ENCODE peak calls at places on chromosome 2, in eight cellular contexts. H is psoas muscle, P is GM12865, U is HCT116, E is left ventricle myocardium inferior, S is progenitor cell of endocrine pancreas, J is fibroblast of lung, D is PC-9. C is an unnamed sample.

GRCh38 chr2:164485541-164485940 is 135.7 kb downstream of the GRB14 start:
- DNase-seq in S (no peak), P (no peak), E (no peak), D (no peak), U (no peak), H (no peak), J (no peak), C (no peak)

GRCh38 chr2:79832540-79833234 is 319.8 kb downstream of the CTNNA2 start:
- DNase-seq in S (no peak), H (no peak), E (no peak), P (no peak), D (no peak), U (no peak), J (no peak), C (no peak)

GRCh38 chr2:75142081-75142480 is 57.2 kb downstream of the TACR1 start:
- DNase-seq in U (no peak), D (no peak), J (peak), E (no peak), P (no peak), H (no peak), S (no peak), C (no peak)

GRCh38 chr2:38742797-38743559 is 8.2 kb downstream of the SRSF7 start:
- DNase-seq in H (no peak), E (no peak), P (no peak), S (no peak), U (no peak), D (no peak), J (no peak), C (no peak)

GRCh38 chr2:23635666-23636340 is 250.8 kb downstream of the KLHL29 start:
- DNase-seq in E (no peak), U (no peak), J (no peak), D (no peak), S (no peak), P (no peak), H (no peak), C (no peak)

GRCh38 chr2:166384774-166385173 is 9.0 kb upstream of the SCN9A start:
- DNase-seq in H (no peak), J (peak), D (no peak), E (no peak), P (peak), U (no peak), S (no peak), C (no peak)

GRCh38 chr2:9420495-9420894 is 2.8 kb downstream of the ITGB1BP1 start:
- DNase-seq in S (no peak), E (no peak), J (no peak), D (no peak), H (no peak), U (no peak), P (no peak), C (no peak)

GRCh38 chr2:132581917-132582316 is 88.1 kb downstream of the LYPD1 start:
- DNase-seq in H (no peak), E (no peak), J (no peak), S (no peak), U (no peak), D (peak), P (no peak), C (no peak)

GRCh38 chr2:101736861-101737291 is 39.4 kb downstream of the MAP4K4 start:
- DNase-seq in H (no peak), J (peak), E (no peak), D (no peak), S (no peak), U (no peak), P (no peak), C (no peak)

GRCh38 chr2:114265256-114265655 is 177.2 kb upstream of the DPP10 start:
- DNase-seq in E (no peak), U (no peak), J (no peak), S (no peak), P (no peak), H (no peak), D (no peak), C (no peak)

GRCh38 chr2:195486987-195487644 is 169.9 kb upstream of the SLC39A10 start:
- DNase-seq in S (no peak), U (peak), P (peak), D (peak), J (peak), H (no peak), E (no peak), C (no peak)

GRCh38 chr2:198991431-198991830 is 466.3 kb downstream of the SATB2 start:
- DNase-seq in E (no peak), P (no peak), J (no peak), H (no peak), D (no peak), S (no peak), U (no peak), C (no peak)

GRCh38 chr2:224563537-224563936 is 21.6 kb downstream of the CUL3 start:
- DNase-seq in H (no peak), P (no peak), U (no peak), S (no peak), J (peak), D (no peak), E (no peak), C (no peak)

GRCh38 chr2:231709981-231710750 is 1.8 kb downstream of the PTMA start:
- DNase-seq in D (peak), P (peak), U (no peak), E (peak), S (peak), H (peak), J (peak), C (peak)

GRCh38 chr2:129935118-129935517 is 44.3 kb upstream of the RAB6C start:
- DNase-seq in S (no peak), E (no peak), D (no peak), H (no peak), P (no peak), J (no peak), U (no peak), C (no peak)

GRCh38 chr2:185633621-185634020 is 105.0 kb upstream of the FSIP2 start:
- DNase-seq in D (no peak), P (no peak), H (no peak), S (no peak), E (no peak), J (no peak), U (no peak), C (no peak)

GRCh38 chr2:10122500-10123280 is at the start of gene RRM2:
- DNase-seq in S (peak), P (peak), U (peak), H (peak), J (peak), E (peak), D (peak), C (peak)

GRCh38 chr2:43178602-43179542 is 47.5 kb downstream of the ZFP36L2 start:
- DNase-seq in P (no peak), U (peak), E (peak), J (peak), S (no peak), H (peak), D (peak), C (no peak)

GRCh38 chr2:160271166-160272086 is 71.4 kb upstream of the ITGB6 start:
- DNase-seq in D (no peak), U (no peak), H (no peak), J (peak), P (no peak), S (no peak), E (no peak), C (no peak)

GRCh38 chr2:219559156-219559915 is 12.0 kb downstream of the OBSL1 start:
- DNase-seq in U (no peak), D (no peak), E (no peak), H (no peak), J (no peak), P (no peak), S (no peak), C (no peak)

GRCh38 chr2:219037783-219038549 is 3.4 kb downstream of the CFAP65 start:
- DNase-seq in J (no peak), E (no peak), P (no peak), S (no peak), H (no peak), D (no peak), U (no peak), C (no peak)

GRCh38 chr2:112881217-112882000 is 29.6 kb upstream of the IL37 start:
- DNase-seq in H (no peak), U (peak), E (no peak), J (peak), P (peak), D (no peak), S (no peak), C (peak)

GRCh38 chr2:27118525-27119329 is at the start of gene CGREF1:
- DNase-seq in P (peak), E (no peak), U (no peak), J (no peak), S (no peak), H (no peak), D (no peak), C (no peak)

GRCh38 chr2:107936427-107937359 is 49.6 kb upstream of the SLC5A7 start:
- DNase-seq in J (no peak), D (peak), U (no peak), E (no peak), H (no peak), P (peak), S (no peak), C (no peak)

GRCh38 chr2:189506514-189506976 is 65.3 kb downstream of the WDR75 start:
- DNase-seq in S (no peak), J (no peak), D (peak), P (no peak), E (no peak), U (peak), H (no peak), C (no peak)

GRCh38 chr2:105287692-105288091 is 41.8 kb downstream of the TGFBRAP1 start:
- DNase-seq in P (peak), S (no peak), U (peak), D (peak), E (no peak), H (peak), J (peak), C (peak)

GRCh38 chr2:64781991-64782390 is 128.3 kb upstream of the SERTAD2 start:
- DNase-seq in J (no peak), H (no peak), E (no peak), S (no peak), D (no peak), P (no peak), U (no peak), C (no peak)

GRCh38 chr2:121211689-121212151 is 73.3 kb downstream of the TFCP2L1 start:
- DNase-seq in J (no peak), P (no peak), D (peak), S (no peak), E (no peak), U (no peak), H (no peak), C (no peak)

GRCh38 chr2:20371656-20372055 is 21.0 kb upstream of the PUM2 start:
- DNase-seq in H (no peak), S (no peak), J (no peak), D (no peak), U (no peak), E (no peak), P (peak), C (no peak)

GRCh38 chr2:106117882-106118684 is 76.0 kb downstream of the UXS1 start:
- DNase-seq in E (no peak), S (no peak), U (no peak), D (peak), P (no peak), H (no peak), J (no peak), C (no peak)

GRCh38 chr2:159219394-159219998 is 67.0 kb downstream of the WDSUB1 start:
- DNase-seq in E (no peak), D (no peak), U (no peak), H (no peak), S (no peak), J (no peak), P (no peak), C (no peak)

GRCh38 chr2:62596061-62596658 is 90.2 kb upstream of the TMEM17 start:
- DNase-seq in H (no peak), E (no peak), J (peak), P (no peak), D (no peak), S (no peak), U (no peak), C (no peak)

GRCh38 chr2:216113572-216113971 is 4.4 kb downstream of the XRCC5 start:
- DNase-seq in D (no peak), J (no peak), H (no peak), E (no peak), S (no peak), P (peak), U (no peak), C (peak)

GRCh38 chr2:16014802-16015201 is 74.5 kb downstream of the MYCN start:
- DNase-seq in H (no peak), J (no peak), S (no peak), U (no peak), D (no peak), E (no peak), P (no peak), C (no peak)

GRCh38 chr2:218887079-218887478 is 6.4 kb downstream of the WNT10A start:
- DNase-seq in P (no peak), J (no peak), H (no peak), S (no peak), D (no peak), U (no peak), E (no peak), C (no peak)

DNA sequence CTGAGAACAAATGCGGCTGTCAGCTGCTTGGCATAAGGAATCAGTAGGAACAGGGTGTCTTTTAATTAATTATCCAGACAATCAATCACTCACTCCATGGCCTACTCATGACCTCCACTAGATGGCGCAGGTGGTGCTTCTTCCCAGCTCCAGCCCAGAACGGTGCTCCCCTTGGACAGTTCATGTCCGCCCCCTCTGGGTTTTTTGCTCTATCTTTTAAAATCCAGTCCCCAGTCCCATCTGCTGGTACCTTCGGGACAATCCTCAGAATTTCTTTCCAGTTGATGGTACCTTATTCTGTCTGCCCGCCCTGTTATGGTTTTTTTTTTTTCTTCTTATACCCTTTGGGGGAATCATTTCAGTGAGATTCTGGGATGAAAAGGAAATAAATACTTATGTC is 99.8 kb downstream of the CACNB4 start:
- DNase-seq in D (peak), E (peak), U (peak), J (peak), H (peak), P (peak), S (peak), C (peak)
- TF ChIP-seq CTCF in D (peak), E (peak), U (peak), J (peak), H (peak), P (peak), S (peak), C (peak)

DNA sequence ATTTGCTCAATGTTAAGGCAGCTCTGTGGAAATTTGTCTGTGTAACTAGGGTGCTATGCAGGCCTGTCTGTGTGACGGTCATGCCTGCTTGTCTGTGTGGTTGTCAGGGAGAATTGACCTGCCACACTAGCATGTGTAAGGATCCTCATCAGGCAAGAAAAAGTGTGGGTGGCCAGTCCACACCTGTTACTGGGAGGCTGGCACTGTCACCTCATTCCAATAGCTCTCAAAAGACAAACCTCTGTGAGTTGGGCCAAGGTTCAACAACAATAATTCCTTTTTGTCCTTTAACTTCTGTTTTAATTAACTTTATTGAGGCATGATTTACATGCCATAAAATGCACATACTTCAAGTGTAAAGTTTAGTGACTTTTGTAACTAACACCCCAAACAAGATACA is 4.2 kb upstream of the MARCO start:
- DNase-seq in J (no peak), U (no peak), D (no peak), S (no peak), H (no peak), E (no peak), P (no peak), C (no peak)
- TF ChIP-seq CTCF in J (no peak), U (no peak), D (no peak), S (no peak), H (no peak), E (no peak), P (no peak), C (no peak)

GRCh38 chr2:33599175-33599942 is at the start of gene FAM98A:
- DNase-seq in U (peak), J (peak), E (peak), D (peak), H (peak), S (peak), P (peak), C (peak)
- TF ChIP-seq CTCF in U (no peak), J (peak), E (peak), D (no peak), H (peak), S (peak), P (peak), C (no peak)

GRCh38 chr2:172931256-172931894 is 144.3 kb upstream of the MAP3K20 start:
- DNase-seq in E (no peak), S (no peak), J (peak), P (no peak), H (no peak), D (peak), U (no peak), C (no peak)

GRCh38 chr2:172928754-172929153 is 146.9 kb upstream of the MAP3K20 start:
- DNase-seq in P (no peak), J (peak), U (no peak), E (no peak), D (no peak), S (no peak), H (no peak), C (no peak)

GRCh38 chr2:172930871-172931255 is 144.8 kb upstream of the MAP3K20 start:
- DNase-seq in J (no peak), U (no peak), S (no peak), E (no peak), H (no peak), D (no peak), P (no peak), C (no peak)

GRCh38 chr2:172929644-172930043 is 146.0 kb upstream of the MAP3K20 start:
- DNase-seq in D (no peak), J (no peak), H (no peak), E (no peak), U (no peak), S (no peak), P (no peak), C (no peak)

GRCh38 chr2:172931923-172932520 is 143.6 kb upstream of the MAP3K20 start:
- DNase-seq in D (peak), E (peak), S (peak), J (peak), H (peak), U (peak), P (peak), C (peak)
- TF ChIP-seq CTCF in D (peak), E (peak), S (peak), J (peak), H (peak), U (peak), P (peak), C (peak)

DNA sequence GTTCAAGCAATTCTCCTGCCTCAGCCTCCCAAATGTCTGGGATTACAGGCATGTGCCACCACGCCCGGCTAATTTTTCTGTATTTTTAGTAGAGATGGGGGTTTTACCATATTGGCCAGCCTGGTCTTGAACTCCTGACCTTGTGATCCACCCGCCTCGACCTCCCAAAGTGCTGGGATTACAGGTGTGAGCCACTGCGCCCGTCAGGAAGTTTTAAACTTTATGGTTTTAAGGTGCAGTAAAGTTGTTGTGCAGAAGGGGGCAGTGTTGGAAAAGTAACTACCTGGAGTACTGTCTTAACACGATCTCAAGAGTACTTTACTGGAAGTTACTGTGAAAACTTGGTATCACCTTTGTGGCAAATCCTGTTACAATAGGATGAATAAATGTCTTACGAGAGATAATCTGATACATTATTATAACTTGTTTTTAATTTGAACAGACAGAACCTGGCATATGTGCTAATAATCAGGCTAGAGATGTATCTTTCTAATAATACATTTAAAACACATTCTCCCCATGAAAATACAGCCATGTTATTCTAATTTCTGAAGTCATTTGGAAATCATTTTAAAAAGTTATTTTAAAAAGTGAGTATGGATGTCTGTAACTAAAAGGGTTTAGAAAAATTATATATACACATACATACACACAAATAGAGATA is 10.8 kb downstream of the SPDYA start:
- DNase-seq in E (no peak), U (peak), H (no peak), J (peak), S (peak), D (peak), P (peak), C (peak)
- TF ChIP-seq CTCF in E (peak), U (peak), H (peak), J (peak), S (peak), D (peak), P (peak), C (peak)

GRCh38 chr2:44679584-44679983 is 261.9 kb upstream of the SIX3 start:
- DNase-seq in D (no peak), H (no peak), J (no peak), U (no peak), P (no peak), E (no peak), S (no peak), C (no peak)

GRCh38 chr2:44682459-44682858 is 259.0 kb upstream of the SIX3 start:
- DNase-seq in S (no peak), H (no peak), E (no peak), D (no peak), P (no peak), J (no peak), U (no peak), C (no peak)

GRCh38 chr2:44684559-44684958 is 256.9 kb upstream of the SIX3 start:
- DNase-seq in J (no peak), P (no peak), D (no peak), U (no peak), S (no peak), H (no peak), E (no peak), C (no peak)

GRCh38 chr2:44680424-44680971 is 261.0 kb upstream of the SIX3 start:
- DNase-seq in J (no peak), H (no peak), E (no peak), S (no peak), D (no peak), P (no peak), U (no peak), C (no peak)

DNA sequence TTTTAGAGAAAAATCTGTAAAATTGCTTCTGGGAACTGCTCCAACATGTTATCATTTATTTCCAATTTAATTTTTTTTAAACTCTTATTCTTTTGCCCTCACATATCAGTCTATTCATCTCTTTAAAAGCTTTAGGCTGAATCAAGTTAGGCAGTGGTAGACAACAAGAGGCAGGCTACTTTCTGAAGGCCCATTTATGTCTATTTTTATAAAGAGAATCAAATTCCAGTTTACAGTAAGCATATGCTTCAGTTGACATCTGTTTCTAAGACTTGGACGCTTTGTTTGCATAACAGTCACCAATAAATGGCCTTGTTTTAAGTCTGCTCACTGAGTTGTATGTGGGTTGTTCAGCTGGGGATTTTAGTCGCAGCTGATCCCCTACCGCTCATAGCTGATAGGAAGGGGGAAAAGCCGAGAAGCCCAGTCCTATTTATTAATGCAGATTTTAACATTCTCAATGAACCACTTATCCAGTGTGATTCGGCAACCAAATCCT is 260.5 kb upstream of the SIX3 start:
- DNase-seq in U (no peak), H (no peak), S (no peak), P (no peak), E (no peak), J (peak), D (no peak), C (no peak)
- TF ChIP-seq CTCF in U (no peak), H (no peak), S (no peak), P (no peak), E (no peak), J (no peak), D (no peak), C (no peak)